ENCODE peak calls at places on chromosomes 3 and 15, in four cellular contexts. P is EH, Y is DMS153, Z is foreskin fibroblast. B is an unnamed sample.

GRCh38 chr15:79844221-79844620 is 52.6 kb downstream of the MTHFS start:
- DNase-seq in Z (no peak), P (no peak), Y (no peak), B (no peak)

GRCh38 chr3:61562810-61563613 is 1.6 kb downstream of the PTPRG start:
- DNase-seq in Y (no peak), Z (peak; percentile 70), P (peak; percentile 54), B (peak; percentile 69)

GRCh38 chr15:64991536-64992135 is 1.9 kb upstream of the SPG21 start:
- DNase-seq in Z (no peak), Y (no peak), P (no peak), B (no peak)

GRCh38 chr3:38616658-38617057 is 32.8 kb downstream of the SCN5A start:
- DNase-seq in Z (no peak), Y (no peak), P (no peak), B (no peak)

GRCh38 chr3:151787626-151788025 is 26.3 kb upstream of the AADAC start:
- DNase-seq in Y (no peak), Z (peak; percentile 61), P (no peak), B (no peak)

GRCh38 chr15:51888593-51889195 is 59.2 kb downstream of the TMOD3 start:
- DNase-seq in Z (peak; percentile 53), Y (no peak), P (peak; percentile 42), B (peak; percentile 45)

GRCh38 chr3:37730383-37730782 is 131.3 kb upstream of the CTDSPL start:
- DNase-seq in P (no peak), Y (no peak), Z (no peak), B (no peak)

GRCh38 chr15:48976444-48977088 is 12.8 kb upstream of the SHC4 start:
- DNase-seq in Z (no peak), Y (no peak), P (no peak), B (no peak)

GRCh38 chr3:183359036-183359435 is 69.4 kb downstream of the MCF2L2 start:
- DNase-seq in P (no peak), Y (no peak), Z (peak; percentile 86), B (no peak)

GRCh38 chr3:56899851-56900250 is 98.1 kb upstream of the ARHGEF3 start:
- DNase-seq in Y (no peak), P (no peak), Z (no peak), B (no peak)

GRCh38 chr3:139326131-139326530 is 17.7 kb upstream of the MRPS22 start:
- DNase-seq in P (no peak), Y (no peak), Z (no peak), B (no peak)

GRCh38 chr15:80501453-80501852 is 97.3 kb downstream of the ARNT2 start:
- DNase-seq in P (no peak), Y (no peak), Z (no peak), B (no peak)

GRCh38 chr15:58336161-58336560 is 95.6 kb upstream of the LIPC start:
- DNase-seq in Z (no peak), P (no peak), Y (no peak), B (no peak)

GRCh38 chr15:43218908-43219706 is 1.7 kb downstream of the EPB42 start:
- DNase-seq in Z (peak; percentile 45), Y (no peak), P (peak; percentile 74), B (no peak)

GRCh38 chr3:3356836-3357235 is 177.3 kb upstream of the CRBN start:
- DNase-seq in Y (no peak), P (no peak), Z (no peak), B (no peak)

GRCh38 chr3:99248913-99249312 is 347.4 kb upstream of the DCBLD2 start:
- DNase-seq in P (peak; percentile 65), Y (no peak), Z (peak; percentile 39), B (no peak)

GRCh38 chr3:119148493-119149180 is 2.7 kb downstream of the TEX55 start:
- DNase-seq in Y (no peak), Z (peak; percentile 58), P (peak; percentile 68), B (no peak)

GRCh38 chr3:24389108-24390090 is 105.3 kb downstream of the THRB start:
- DNase-seq in Z (peak; percentile 11), Y (no peak), P (no peak), B (no peak)

GRCh38 chr15:55319537-55320325 is 709 bp downstream of the PIGB start:
- DNase-seq in P (peak; percentile 14), Y (no peak), Z (peak; percentile 42), B (peak; percentile 47)